ENCODE peak calls at places on chromosomes 12 and 14, in six cellular contexts. L is WTC11; X is choroid plexus epithelial cell; H is NCI-H748 treated with DMSO at 0.1 percent for 48 hours; D is CD8-positive, alpha-beta T cell; J is amygdala. R is an unnamed sample.

GRCh38 chr12:117134059-117134458 is 34.8 kb upstream of the TESC start:
- DNase-seq in L (no peak), H (no peak), D (peak), X (no peak), J (no peak), R (no peak)

GRCh38 chr14:49598182-49598478 is 610 bp upstream of the LRR1 start:
- DNase-seq in J (no peak), H (no peak), L (no peak), D (no peak), X (no peak), R (no peak)

GRCh38 chr12:112961074-112961473 is 17.2 kb upstream of the OAS2 start:
- DNase-seq in D (no peak), J (no peak), X (no peak), L (no peak), H (no peak), R (no peak)

GRCh38 chr14:24179961-24180726 is 8.3 kb downstream of the REC8 start:
- DNase-seq in D (no peak), J (no peak), L (no peak), H (no peak), X (peak), R (no peak)

GRCh38 chr14:57749267-57749666 is 116.6 kb downstream of the SLC35F4 start:
- DNase-seq in X (no peak), H (no peak), D (no peak), J (no peak), L (no peak), R (no peak)

GRCh38 chr12:120598674-120599463 is 17.7 kb upstream of the POP5 start:
- DNase-seq in L (no peak), H (no peak), D (no peak), X (peak), J (no peak), R (no peak)

GRCh38 chr14:76019676-76020075 is 34.1 kb downstream of the IFT43 start:
- DNase-seq in H (no peak), J (no peak), D (no peak), X (no peak), L (no peak), R (no peak)

GRCh38 chr12:93699271-93700141 is 22.3 kb downstream of the CRADD start:
- DNase-seq in X (peak), D (no peak), H (no peak), J (no peak), L (no peak), R (no peak)

GRCh38 chr12:114817491-114818440 is 133.8 kb upstream of the TBX3 start:
- DNase-seq in L (no peak), H (no peak), D (no peak), X (no peak), J (no peak), R (no peak)

GRCh38 chr12:4369548-4369947 is 10.0 kb downstream of the FGF23 start:
- DNase-seq in H (no peak), D (no peak), X (no peak), L (no peak), J (no peak), R (no peak)

GRCh38 chr12:108907861-108908302 is 28.0 kb downstream of the DAO start:
- DNase-seq in L (no peak), D (no peak), X (peak), J (no peak), H (no peak), R (no peak)

GRCh38 chr14:92254786-92255185 is 68.2 kb upstream of the SLC24A4 start:
- DNase-seq in X (peak), J (peak), D (no peak), L (peak), H (no peak), R (peak)

GRCh38 chr12:26239508-26240328 is 44.3 kb downstream of the SSPN start:
- DNase-seq in L (no peak), H (no peak), D (no peak), X (peak), J (peak), R (peak)

GRCh38 chr12:63400746-63401145 is 249.7 kb upstream of the AVPR1A start:
- DNase-seq in L (no peak), D (no peak), H (peak), X (peak), J (no peak), R (no peak)

GRCh38 chr14:105980224-105980623 is 453.8 kb downstream of the TMEM121 start:
- DNase-seq in L (no peak), H (no peak), D (no peak), X (no peak), J (no peak), R (no peak)

GRCh38 chr12:47602330-47602729 is 103.5 kb downstream of the RPAP3 start:
- DNase-seq in H (no peak), D (no peak), J (no peak), L (no peak), X (peak), R (no peak)

GRCh38 chr14:102481791-102482238 is 27.8 kb downstream of the ANKRD9 start:
- DNase-seq in L (no peak), J (no peak), H (no peak), X (peak), D (no peak), R (no peak)

GRCh38 chr14:23569443-23570151 is 2.0 kb upstream of the AP1G2 start:
- DNase-seq in H (no peak), X (peak), J (peak), D (no peak), L (peak), R (no peak)

GRCh38 chr14:83894519-83894918 is 1635.4 kb upstream of the FLRT2 start:
- DNase-seq in J (no peak), L (no peak), D (no peak), X (peak), H (no peak), R (no peak)

GRCh38 chr14:50381823-50382287 is 14.8 kb downstream of the CDKL1 start:
- DNase-seq in H (no peak), D (no peak), J (no peak), X (no peak), L (no peak), R (no peak)

GRCh38 chr12:3670083-3670620 is 82.8 kb downstream of the CRACR2A start:
- DNase-seq in H (no peak), X (no peak), L (no peak), D (no peak), J (no peak), R (no peak)

GRCh38 chr14:20760950-20761349 is 7.3 kb upstream of the EDDM3B start:
- DNase-seq in L (no peak), X (no peak), H (no peak), D (no peak), J (no peak), R (no peak)

GRCh38 chr14:54116972-54117371 is 160.3 kb upstream of the BMP4 start:
- DNase-seq in L (no peak), J (no peak), D (no peak), X (no peak), H (no peak), R (no peak)

GRCh38 chr12:118850244-118850825 is 131.0 kb upstream of the SRRM4 start:
- DNase-seq in X (no peak), D (no peak), J (no peak), L (peak), H (peak), R (no peak)

GRCh38 chr14:82080319-82080718 is 546.7 kb upstream of the SEL1L start:
- DNase-seq in D (no peak), L (peak), H (no peak), X (no peak), J (no peak), R (no peak)

GRCh38 chr12:617304-617915 is 45.8 kb downstream of the NINJ2 start:
- DNase-seq in X (peak), J (no peak), D (no peak), H (no peak), L (no peak), R (peak)

GRCh38 chr12:53418221-53418620 is 5.4 kb upstream of the AMHR2 start:
- DNase-seq in D (no peak), X (no peak), L (no peak), J (no peak), H (no peak), R (no peak)

GRCh38 chr14:25033358-25033757 is 16.6 kb downstream of the STXBP6 start:
- DNase-seq in J (no peak), L (no peak), H (no peak), X (no peak), D (no peak), R (no peak)

GRCh38 chr14:20427231-20428009 is 8.5 kb downstream of the KLHL33 start:
- DNase-seq in D (no peak), L (no peak), H (no peak), J (no peak), X (peak), R (no peak)

GRCh38 chr12:1591029-1591428 is 3.4 kb downstream of the FBXL14 start:
- DNase-seq in L (no peak), D (no peak), J (no peak), H (no peak), X (peak), R (no peak)

GRCh38 chr14:78455896-78456435 is 285.8 kb downstream of the NRXN3 start:
- DNase-seq in X (no peak), L (no peak), D (no peak), J (peak), H (no peak), R (no peak)

GRCh38 chr12:27179399-27180214 is 64.5 kb upstream of the STK38L start:
- DNase-seq in L (no peak), H (no peak), D (no peak), X (peak), J (no peak), R (no peak)

R was measured in left cardiac atrium.